ENCODE peak calls at places on chromosomes 13 and 19, in eight cellular contexts. O, T, E, V, C, K, F and L are unnamed samples.

GRCh38 chr19:5145521-5146511 is 176.9 kb downstream of the KDM4B start:
- DNase-seq in O (peak), T (peak), E (peak), V (peak), C (no peak), K (no peak), F (no peak), L (peak)

GRCh38 chr19:50266896-50267295 is 62.3 kb downstream of the KCNC3 start:
- DNase-seq in O (no peak), T (peak), E (no peak), V (no peak), C (no peak), K (no peak), F (no peak), L (no peak)

GRCh38 chr13:42064259-42064658 is 15.8 kb downstream of the DGKH start:
- DNase-seq in O (no peak), T (no peak), E (no peak), V (no peak), C (peak), K (no peak), F (peak), L (no peak)

GRCh38 chr13:99978781-99979452 is 2.7 kb upstream of the ZIC2 start:
- DNase-seq in O (no peak), T (no peak), E (no peak), V (peak), C (no peak), K (no peak), F (no peak), L (no peak)

GRCh38 chr19:30076101-30076551 is 134.1 kb downstream of the URI1 start:
- DNase-seq in O (no peak), T (peak), E (no peak), V (peak), C (no peak), K (no peak), F (no peak), L (no peak)

GRCh38 chr13:95698047-95698749 is 21.3 kb downstream of the DNAJC3 start:
- DNase-seq in O (no peak), T (no peak), E (no peak), V (no peak), C (no peak), K (no peak), F (peak), L (no peak)

GRCh38 chr13:22173605-22174004 is 502.7 kb downstream of the FGF9 start:
- DNase-seq in O (no peak), T (no peak), E (no peak), V (no peak), C (no peak), K (no peak), F (peak), L (no peak)

GRCh38 chr13:51342706-51343105 is 3.2 kb downstream of the SERPINE3 start:
- DNase-seq in O (no peak), T (no peak), E (no peak), V (no peak), C (no peak), K (no peak), F (peak), L (no peak)

GRCh38 chr19:3187662-3188511 is 2.2 kb downstream of the NCLN start:
- DNase-seq in O (no peak), T (peak), E (no peak), V (no peak), C (no peak), K (no peak), F (no peak), L (no peak)

GRCh38 chr19:17775245-17775927 is 19.6 kb upstream of the B3GNT3 start:
- DNase-seq in O (no peak), T (no peak), E (no peak), V (no peak), C (peak), K (no peak), F (peak), L (no peak)

GRCh38 chr19:2716722-2717637 is 4.2 kb downstream of the DIRAS1 start:
- DNase-seq in O (no peak), T (peak), E (peak), V (no peak), C (no peak), K (no peak), F (no peak), L (no peak)

GRCh38 chr19:1416014-1416841 is 8.8 kb downstream of the DAZAP1 start:
- DNase-seq in O (no peak), T (peak), E (no peak), V (no peak), C (no peak), K (no peak), F (peak), L (no peak)

GRCh38 chr13:79187917-79188699 is 217.9 kb downstream of the RBM26 start:
- DNase-seq in O (no peak), T (no peak), E (no peak), V (no peak), C (no peak), K (no peak), F (no peak), L (no peak)

GRCh38 chr13:42279080-42279479 is 7.1 kb downstream of the AKAP11 start:
- DNase-seq in O (no peak), T (no peak), E (no peak), V (no peak), C (no peak), K (no peak), F (no peak), L (no peak)

GRCh38 chr13:36543671-36544070 is 111.4 kb downstream of the CCNA1 start:
- DNase-seq in O (no peak), T (no peak), E (no peak), V (no peak), C (no peak), K (no peak), F (no peak), L (no peak)

GRCh38 chr13:46553521-46553885 is 533 bp downstream of the LRCH1 start:
- DNase-seq in O (no peak), T (no peak), E (peak), V (no peak), C (no peak), K (no peak), F (no peak), L (no peak)

GRCh38 chr13:98892821-98893220 is 85.0 kb downstream of the DOCK9 start:
- DNase-seq in O (no peak), T (no peak), E (no peak), V (no peak), C (peak), K (no peak), F (no peak), L (no peak)

GRCh38 chr13:23966691-23967615 is 69.7 kb upstream of the C1QTNF9B start:
- DNase-seq in O (no peak), T (no peak), E (no peak), V (no peak), C (no peak), K (no peak), F (no peak), L (no peak)

GRCh38 chr13:23965346-23965745 is 68.0 kb upstream of the C1QTNF9B start:
- DNase-seq in O (no peak), T (no peak), E (no peak), V (no peak), C (no peak), K (no peak), F (no peak), L (no peak)

GRCh38 chr13:23963184-23963931 is 66.1 kb upstream of the C1QTNF9B start:
- DNase-seq in O (no peak), T (no peak), E (no peak), V (no peak), C (no peak), K (no peak), F (no peak), L (no peak)

GRCh38 chr13:23963947-23964346 is 66.6 kb upstream of the C1QTNF9B start:
- DNase-seq in O (no peak), T (no peak), E (no peak), V (no peak), C (no peak), K (no peak), F (peak), L (no peak)

GRCh38 chr13:23966221-23966690 is 69.0 kb upstream of the C1QTNF9B start:
- DNase-seq in O (no peak), T (no peak), E (no peak), V (no peak), C (no peak), K (no peak), F (no peak), L (no peak)
- H3K4me3 ChIP-seq in O (peak), T (no peak), E (peak), V (no peak), C (no peak), K (no peak), F (no peak), L (peak)

DNA sequence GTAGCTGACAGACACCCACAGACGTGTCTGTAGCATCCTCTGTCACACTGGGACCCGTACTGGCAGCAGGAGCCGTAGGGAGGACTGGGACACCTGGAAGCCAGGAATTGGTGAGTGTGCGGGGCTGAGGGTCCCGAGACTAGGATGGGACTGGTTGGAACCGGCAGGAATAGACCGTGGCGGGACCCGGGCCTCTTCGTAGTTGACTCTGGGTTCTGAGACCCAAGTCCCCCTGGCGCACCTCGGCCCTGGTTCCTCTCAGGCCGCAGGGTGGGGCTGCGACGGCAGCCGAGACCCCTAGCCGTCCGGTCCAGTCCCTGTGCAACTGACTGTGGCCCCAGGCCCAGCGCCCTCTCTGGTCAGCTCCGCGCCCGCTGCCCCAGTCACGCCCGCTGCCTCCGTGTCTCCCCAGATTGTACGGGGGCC is 64.7 kb downstream of the ZNF823 start:
- DNase-seq in O (no peak), T (peak), E (no peak), V (no peak), C (no peak), K (no peak), F (no peak), L (no peak)
- H3K4me3 ChIP-seq in O (peak), T (peak), E (peak), V (peak), C (no peak), K (peak), F (peak), L (peak)

GRCh38 chr19:46621191-46622117 is 3.4 kb downstream of the PTGIR start:
- DNase-seq in O (no peak), T (no peak), E (peak), V (peak), C (no peak), K (no peak), F (no peak), L (no peak)
- H3K4me3 ChIP-seq in O (peak), T (peak), E (peak), V (peak), C (no peak), K (peak), F (peak), L (peak)

GRCh38 chr13:25469179-25469545 is 97.4 kb downstream of the ATP8A2 start:
- DNase-seq in O (no peak), T (no peak), E (no peak), V (no peak), C (no peak), K (no peak), F (no peak), L (no peak)
- H3K4me3 ChIP-seq in O (no peak), T (no peak), E (no peak), V (no peak), C (no peak), K (no peak), F (no peak), L (no peak)

GRCh38 chr19:57103573-57104277 is 16.1 kb upstream of the USP29 start:
- DNase-seq in O (peak), T (no peak), E (no peak), V (peak), C (peak), K (no peak), F (peak), L (peak)
- H3K4me3 ChIP-seq in O (peak), T (peak), E (peak), V (peak), C (no peak), K (no peak), F (peak), L (peak)

GRCh38 chr19:31352296-31352781 is 3.1 kb upstream of the TSHZ3 start:
- DNase-seq in O (no peak), T (no peak), E (no peak), V (no peak), C (no peak), K (no peak), F (no peak), L (no peak)

GRCh38 chr19:31352782-31353651 is 3.8 kb upstream of the TSHZ3 start:
- DNase-seq in O (no peak), T (peak), E (no peak), V (no peak), C (no peak), K (no peak), F (no peak), L (no peak)

GRCh38 chr19:31350033-31350692 is 927 bp upstream of the TSHZ3 start:
- DNase-seq in O (peak), T (no peak), E (no peak), V (peak), C (no peak), K (no peak), F (peak), L (peak)

GRCh38 chr19:31350693-31351211 is 1.5 kb upstream of the TSHZ3 start:
- DNase-seq in O (peak), T (peak), E (peak), V (peak), C (no peak), K (no peak), F (peak), L (peak)

GRCh38 chr19:31351212-31352193 is 2.3 kb upstream of the TSHZ3 start:
- DNase-seq in O (peak), T (peak), E (no peak), V (no peak), C (peak), K (no peak), F (peak), L (peak)
- H3K4me3 ChIP-seq in O (peak), T (peak), E (peak), V (peak), C (peak), K (peak), F (peak), L (peak)

GRCh38 chr13:33722216-33722900 is 95.6 kb upstream of the RFC3 start:
- DNase-seq in O (no peak), T (no peak), E (no peak), V (no peak), C (peak), K (no peak), F (peak), L (no peak)
- H3K4me3 ChIP-seq in O (peak), T (no peak), E (no peak), V (no peak), C (no peak), K (no peak), F (no peak), L (no peak)

GRCh38 chr19:7426986-7427385 is 61.8 kb downstream of the PEX11G start:
- DNase-seq in O (no peak), T (no peak), E (no peak), V (no peak), C (no peak), K (no peak), F (no peak), L (no peak)

GRCh38 chr19:7434391-7434790 is 54.4 kb downstream of the PEX11G start:
- DNase-seq in O (no peak), T (no peak), E (no peak), V (no peak), C (no peak), K (no peak), F (no peak), L (no peak)

GRCh38 chr19:7427944-7428343 is 60.9 kb downstream of the PEX11G start:
- DNase-seq in O (no peak), T (no peak), E (no peak), V (no peak), C (no peak), K (no peak), F (no peak), L (no peak)

GRCh38 chr19:7428651-7429113 is 60.2 kb downstream of the PEX11G start:
- DNase-seq in O (no peak), T (no peak), E (no peak), V (no peak), C (no peak), K (no peak), F (no peak), L (no peak)
- H3K4me3 ChIP-seq in O (no peak), T (no peak), E (no peak), V (no peak), C (no peak), K (no peak), F (no peak), L (no peak)